ENCODE peak calls at places on chromosomes 16 and 17, in four cellular contexts. W is Peyer's patch, S is SJCRH30, M is Ammon's horn. A is an unnamed sample.

GRCh38 chr17:70552230-70552981 is 383.1 kb downstream of the KCNJ2 start:
- DNase-seq in M (peak; percentile 80), S (peak; percentile 61), W (no peak), A (peak; percentile 48)

GRCh38 chr16:795580-796229 is 4.8 kb downstream of the GNG13 start:
- DNase-seq in S (no peak), W (peak; percentile 57), M (no peak), A (no peak)

GRCh38 chr17:82435601-82436583 is 14.7 kb downstream of the CYBC1 start:
- DNase-seq in M (no peak), S (no peak), W (no peak), A (no peak)

GRCh38 chr17:36652716-36653115 is 51.3 kb downstream of the MRM1 start:
- DNase-seq in S (no peak), W (peak; percentile 72), M (no peak), A (peak; percentile 64)

GRCh38 chr17:65293584-65294183 is 156.5 kb downstream of the RGS9 start:
- DNase-seq in M (no peak), S (no peak), W (no peak), A (no peak)

GRCh38 chr17:79439493-79439892 is 171.4 kb downstream of the RBFOX3 start:
- DNase-seq in S (no peak), M (no peak), W (no peak), A (no peak)

GRCh38 chr17:57422574-57423164 is 166.3 kb downstream of the MSI2 start:
- DNase-seq in W (no peak), M (no peak), S (no peak), A (no peak)

GRCh38 chr17:65163990-65164495 is 26.9 kb downstream of the RGS9 start:
- DNase-seq in S (no peak), W (peak; percentile 81), M (peak; percentile 18), A (peak; percentile 76)

GRCh38 chr17:59671386-59671785 is 35.8 kb downstream of the PTRH2 start:
- DNase-seq in M (no peak), S (no peak), W (no peak), A (no peak)

GRCh38 chr17:42118545-42118944 is 2.6 kb downstream of the KAT2A start:
- DNase-seq in M (no peak), S (peak; percentile 60), W (peak; percentile 70), A (peak; percentile 37)

GRCh38 chr16:1705688-1706385 is at the start of gene MAPK8IP3:
- DNase-seq in W (peak; percentile 95), M (peak; percentile 92), S (peak; percentile 91), A (peak; percentile 88)

GRCh38 chr16:72400257-72401078 is 228.5 kb upstream of the PMFBP1 start:
- DNase-seq in W (peak; percentile 54), M (peak; percentile 78), S (peak; percentile 78), A (peak; percentile 35)

GRCh38 chr16:23302045-23302956 is at the start of gene SCNN1B:
- DNase-seq in W (peak; percentile 49), S (no peak), M (no peak), A (no peak)

GRCh38 chr17:7191571-7192270 is 12.6 kb upstream of the ASGR1 start:
- DNase-seq in S (peak; percentile 52), W (no peak), M (peak; percentile 42), A (peak; percentile 42)

GRCh38 chr16:54647731-54648221 is 282.9 kb upstream of the IRX5 start:
- DNase-seq in M (no peak), S (no peak), W (no peak), A (no peak)

GRCh38 chr17:77719806-77720205 is 238.7 kb upstream of the TNRC6C start:
- DNase-seq in S (no peak), W (no peak), M (no peak), A (no peak)

GRCh38 chr17:7929158-7930029 is at the start of gene KCNAB3:
- DNase-seq in S (no peak), M (peak; percentile 88), W (peak; percentile 68), A (peak; percentile 9)

GRCh38 chr17:44216674-44217073 is 2.8 kb downstream of the UBTF start:
- DNase-seq in M (no peak), W (no peak), S (no peak), A (no peak)

GRCh38 chr16:23353440-23353839 is 51.3 kb downstream of the SCNN1B start:
- DNase-seq in S (peak; percentile 19), W (no peak), M (no peak), A (no peak)

GRCh38 chr17:58269557-58270291 is 11.0 kb downstream of the MPO start:
- DNase-seq in W (no peak), S (no peak), M (no peak), A (no peak)

GRCh38 chr17:8189711-8190477 is at the start of gene BORCS6:
- DNase-seq in S (peak; percentile 96), W (peak; percentile 99), M (peak; percentile 100), A (peak; percentile 100)

GRCh38 chr17:64357191-64357981 is 33.3 kb downstream of the PECAM1 start:
- DNase-seq in W (peak; percentile 63), S (peak; percentile 89), M (peak; percentile 58), A (no peak)

GRCh38 chr17:72126575-72127486 is 6.0 kb downstream of the SOX9 start:
- DNase-seq in W (peak; percentile 52), S (peak; percentile 76), M (peak; percentile 37), A (peak; percentile 83)

GRCh38 chr17:4950757-4951204 is at the start of gene ENO3:
- DNase-seq in S (peak; percentile 78), M (no peak), W (no peak), A (no peak)

GRCh38 chr17:8212312-8213180 is 2.2 kb upstream of the AURKB start:
- DNase-seq in W (no peak), S (no peak), M (no peak), A (no peak)

GRCh38 chr16:63361032-63361624 is 1324.9 kb upstream of the CDH8 start:
- DNase-seq in S (peak; percentile 74), W (no peak), M (peak; percentile 53), A (peak; percentile 54)

GRCh38 chr17:39527220-39527813 is 66.0 kb downstream of the CDK12 start:
- DNase-seq in S (peak; percentile 61), M (peak; percentile 48), W (no peak), A (peak; percentile 39)

GRCh38 chr17:49363251-49363650 is 1.2 kb upstream of the ZNF652 start:
- DNase-seq in W (peak; percentile 37), M (no peak), S (no peak), A (no peak)

GRCh38 chr17:28643979-28644781 is 778 bp downstream of the BLTP2 start:
- DNase-seq in S (peak; percentile 58), M (peak; percentile 36), W (peak; percentile 75), A (peak; percentile 56)

GRCh38 chr17:67487506-67487905 is 110.4 kb downstream of the PITPNC1 start:
- DNase-seq in S (no peak), W (no peak), M (no peak), A (no peak)

GRCh38 chr16:48647794-48648193 is 37.8 kb upstream of the N4BP1 start:
- DNase-seq in S (no peak), W (no peak), M (no peak), A (no peak)

GRCh38 chr16:57526498-57526897 is 9.9 kb downstream of the CCDC102A start:
- DNase-seq in W (no peak), M (no peak), S (no peak), A (no peak)

GRCh38 chr17:70274255-70274654 is 104.9 kb downstream of the KCNJ2 start:
- DNase-seq in M (no peak), S (no peak), W (no peak), A (peak; percentile 33)